ENCODE peak calls at places on chromosomes 16 and 17, in seven cellular contexts. G is Panc1; W is H9; O is CD4-positive, alpha-beta T cell; H is lung; P is tibial artery; X is endothelial cell of umbilical vein. C is an unnamed sample. For H3K9me3, the result is how much of the 10 kb centered on the place peaks cover.

GRCh38 chr17:39761861-39762496 is 24.2 kb downstream of the GRB7 start:
- DNase-seq in G (no peak), W (no peak), O (no peak), H (no peak), P (no peak), X (no peak), C (peak)

GRCh38 chr17:66527335-66527734 is 224.9 kb downstream of the PRKCA start:
- DNase-seq in G (no peak), W (no peak), O (no peak), H (no peak), P (no peak), X (no peak), C (no peak)

GRCh38 chr17:334974-335481 is 17.6 kb downstream of the RPH3AL start:
- DNase-seq in G (no peak), W (peak), O (no peak), H (no peak), P (peak), X (no peak), C (no peak)

GRCh38 chr16:46736695-46737094 is 11.4 kb downstream of the MYLK3 start:
- DNase-seq in G (no peak), W (peak), O (no peak), H (no peak), P (peak), X (no peak), C (no peak)

GRCh38 chr16:2854700-2855309 is 3.2 kb downstream of the PRSS22 start:
- DNase-seq in G (no peak), W (no peak), O (no peak), H (no peak), P (no peak), X (no peak), C (no peak)

GRCh38 chr16:84829168-84829965 is 9.6 kb downstream of the CRISPLD2 start:
- DNase-seq in G (no peak), W (no peak), O (no peak), H (no peak), P (peak), X (no peak), C (no peak)

GRCh38 chr16:88439016-88439415 is 14.1 kb upstream of the ZFPM1 start:
- DNase-seq in G (no peak), W (no peak), O (no peak), H (no peak), P (no peak), X (no peak), C (no peak)

GRCh38 chr17:76542566-76542971 is 2.7 kb downstream of the PRCD start:
- DNase-seq in G (no peak), W (no peak), O (no peak), H (no peak), P (no peak), X (no peak), C (no peak)

GRCh38 chr17:48211011-48211410 is 103.4 kb downstream of the SNX11 start:
- DNase-seq in G (no peak), W (no peak), O (no peak), H (no peak), P (no peak), X (no peak), C (no peak)

GRCh38 chr17:80832266-80832676 is 159.4 kb upstream of the CHMP6 start:
- DNase-seq in G (no peak), W (peak), O (no peak), H (no peak), P (peak), X (peak), C (no peak)

GRCh38 chr17:74748279-74748528 is 224 bp upstream of the NHERF1 start:
- DNase-seq in G (no peak), W (peak), O (peak), H (no peak), P (no peak), X (peak), C (no peak)

GRCh38 chr17:61739002-61739401 is 124.3 kb downstream of the BRIP1 start:
- DNase-seq in G (no peak), W (no peak), O (no peak), H (no peak), P (no peak), X (no peak), C (no peak)

GRCh38 chr17:61746248-61746985 is 116.9 kb downstream of the BRIP1 start:
- DNase-seq in G (no peak), W (no peak), O (no peak), H (no peak), P (no peak), X (no peak), C (no peak)

GRCh38 chr17:61744804-61745203 is 118.5 kb downstream of the BRIP1 start:
- DNase-seq in G (no peak), W (no peak), O (no peak), H (no peak), P (no peak), X (no peak), C (no peak)

GRCh38 chr17:61744252-61744651 is 119.1 kb downstream of the BRIP1 start:
- DNase-seq in G (no peak), W (no peak), O (no peak), H (no peak), P (no peak), X (no peak), C (no peak)

GRCh38 chr17:61743766-61744165 is 119.6 kb downstream of the BRIP1 start:
- DNase-seq in G (no peak), W (no peak), O (no peak), H (no peak), P (no peak), X (no peak), C (no peak)
- H3K9me3 ChIP-seq in G (under half), W (under half), O (under half), H (under half), P (under half), X (under half), C (under half)

DNA sequence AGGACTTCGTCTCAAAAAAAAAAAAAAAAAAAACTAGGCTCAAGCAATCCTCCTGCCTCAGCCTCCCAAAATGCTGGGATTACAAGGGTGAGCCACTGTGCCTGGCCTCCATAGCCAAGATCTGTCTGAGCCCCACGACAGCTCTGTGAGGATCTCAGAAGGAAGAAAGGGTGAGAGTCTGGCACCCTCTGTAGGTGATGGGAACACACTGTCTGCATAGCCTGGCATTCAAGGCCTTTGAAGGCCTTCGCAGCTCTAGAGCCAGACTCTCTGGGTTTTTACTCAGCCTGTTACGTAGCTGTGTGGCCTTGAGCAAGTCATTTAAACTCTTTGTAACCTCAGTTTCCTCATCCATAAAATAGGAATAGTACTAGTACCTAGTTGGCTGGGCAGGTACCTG is 6.3 kb upstream of the XPO6 start:
- DNase-seq in G (peak), W (peak), O (peak), H (no peak), P (no peak), X (peak), C (no peak)
- TF ChIP-seq CTCF in G (no peak), W (peak), O (peak), H (peak), P (no peak), X (peak), C (no peak)

GRCh38 chr16:35480988-35481387 is 2021.6 kb downstream of the TP53TG3F start:
- DNase-seq in G (no peak), W (no peak), O (no peak), H (no peak), P (no peak), X (no peak), C (no peak)

GRCh38 chr16:35480361-35480760 is 2020.9 kb downstream of the TP53TG3F start:
- DNase-seq in G (no peak), W (no peak), O (no peak), H (no peak), P (no peak), X (no peak), C (no peak)

DNA sequence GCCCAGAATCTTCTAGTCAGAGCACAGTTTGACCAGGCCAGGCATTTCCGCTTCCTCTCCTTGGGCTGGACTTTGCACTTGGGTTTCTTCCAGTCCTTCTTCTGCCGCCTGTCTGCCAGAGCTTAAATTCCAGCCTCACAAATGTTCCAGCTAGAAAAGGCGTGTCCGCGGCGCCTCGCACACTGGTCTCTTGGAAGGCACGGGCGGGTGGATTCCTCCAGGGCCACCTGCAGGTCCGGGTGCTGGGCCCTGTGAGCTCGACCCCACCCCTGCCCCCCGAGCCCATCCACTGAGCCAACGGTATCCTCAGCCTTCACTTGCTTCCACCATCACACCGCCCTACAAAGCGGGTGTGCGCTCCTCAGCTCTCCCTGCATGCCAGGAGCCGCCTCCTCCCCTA is 2026.5 kb downstream of the TP53TG3F start:
- DNase-seq in G (no peak), W (no peak), O (no peak), H (no peak), P (no peak), X (no peak), C (no peak)
- H3K9me3 ChIP-seq in G (under half), W (under half), O (under half), H (under half), P (under half), X (under half), C (under half)

GRCh38 chr16:69495821-69496220 is 69.9 kb upstream of the NFAT5 start:
- DNase-seq in G (no peak), W (no peak), O (no peak), H (no peak), P (no peak), X (no peak), C (no peak)

GRCh38 chr16:69498926-69499325 is 66.8 kb upstream of the NFAT5 start:
- DNase-seq in G (no peak), W (no peak), O (no peak), H (no peak), P (no peak), X (no peak), C (no peak)

GRCh38 chr16:69496376-69496775 is 69.4 kb upstream of the NFAT5 start:
- DNase-seq in G (no peak), W (no peak), O (no peak), H (no peak), P (no peak), X (no peak), C (no peak)

GRCh38 chr16:69499541-69500255 is 66.1 kb upstream of the NFAT5 start:
- DNase-seq in G (no peak), W (no peak), O (no peak), H (no peak), P (no peak), X (no peak), C (no peak)

DNA sequence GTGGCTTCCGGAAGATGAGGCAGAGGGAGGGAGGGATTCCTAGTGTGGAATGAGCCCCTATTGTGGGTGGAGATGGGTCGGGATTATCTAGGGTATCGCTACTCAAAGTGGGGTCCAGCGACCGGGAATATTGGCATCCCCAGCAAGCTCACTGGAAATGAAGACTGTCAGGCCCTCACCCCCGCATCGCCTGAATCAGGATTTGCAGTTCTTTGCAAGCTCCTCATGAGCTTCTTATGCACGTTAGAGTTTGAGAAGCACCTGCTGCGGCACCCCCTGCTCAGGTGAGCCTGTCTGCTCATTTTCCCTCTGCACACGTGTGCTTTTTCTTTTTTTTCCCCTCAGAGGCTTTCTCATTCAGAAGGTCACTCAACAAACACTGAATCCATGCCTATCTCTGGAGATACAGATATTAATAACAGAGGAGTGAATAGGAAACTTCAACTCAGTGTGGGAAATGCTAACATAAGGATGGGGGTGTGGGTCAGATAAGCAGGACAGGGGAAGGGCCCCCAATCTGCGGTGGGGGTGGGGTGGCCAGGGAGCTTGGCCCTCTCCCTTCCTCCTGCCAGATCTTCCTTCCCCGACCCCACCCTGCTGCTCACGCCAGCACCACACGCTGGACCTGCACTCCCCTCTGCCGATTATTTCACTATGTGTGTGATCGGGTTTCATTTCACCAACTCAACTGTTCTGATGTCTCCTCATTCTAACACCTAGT is 67.7 kb upstream of the NFAT5 start:
- DNase-seq in G (no peak), W (no peak), O (no peak), H (no peak), P (no peak), X (no peak), C (no peak)
- TF ChIP-seq CTCF in G (no peak), W (no peak), O (no peak), H (no peak), P (no peak), X (no peak), C (no peak)